ENCODE peak calls at places on chromosomes 13 and 19, in four cellular contexts. Q, U, R and Y are unnamed samples.

GRCh38 chr13:38202730-38203129 is 146.9 kb upstream of the UFM1 start:
- DNase-seq in Q (no peak), U (peak), R (no peak), Y (no peak)

GRCh38 chr13:74061939-74062595 is 72.1 kb downstream of the KLF12 start:
- DNase-seq in Q (no peak), U (peak), R (no peak), Y (no peak)

GRCh38 chr13:45370922-45371406 is 30.0 kb upstream of the TPT1 start:
- DNase-seq in Q (peak), U (peak), R (peak), Y (peak)

GRCh38 chr19:34308381-34309367 is 54.3 kb downstream of the GARRE1 start:
- DNase-seq in Q (peak), U (peak), R (no peak), Y (no peak)

GRCh38 chr19:48715681-48716171 is 3.8 kb downstream of the MAMSTR start:
- DNase-seq in Q (no peak), U (peak), R (no peak), Y (no peak)

GRCh38 chr19:679418-680286 is 3.5 kb downstream of the FSTL3 start:
- DNase-seq in Q (peak), U (peak), R (peak), Y (peak)

GRCh38 chr13:21013682-21014038 is 47.7 kb downstream of the LATS2 start:
- DNase-seq in Q (no peak), U (no peak), R (peak), Y (no peak)

GRCh38 chr13:107324416-107325204 is 756.7 kb upstream of the ARGLU1 start:
- DNase-seq in Q (no peak), U (no peak), R (no peak), Y (no peak)

GRCh38 chr19:42473686-42474085 is 30.9 kb upstream of the CXCL17 start:
- DNase-seq in Q (no peak), U (no peak), R (no peak), Y (no peak)

GRCh38 chr19:43780706-43781525 is at the start of gene KCNN4:
- DNase-seq in Q (peak), U (peak), R (no peak), Y (peak)

GRCh38 chr13:93535256-93535655 is 308.6 kb downstream of the GPC6 start:
- DNase-seq in Q (no peak), U (peak), R (no peak), Y (no peak)

GRCh38 chr13:36430247-36431203 is 1.8 kb upstream of the CCNA1 start:
- DNase-seq in Q (no peak), U (no peak), R (no peak), Y (no peak)

GRCh38 chr19:43618921-43619261 is 538 bp downstream of the ZNF428 start:
- DNase-seq in Q (no peak), U (peak), R (no peak), Y (no peak)

GRCh38 chr19:47644743-47645499 is 36.0 kb downstream of the BICRA start:
- DNase-seq in Q (no peak), U (no peak), R (no peak), Y (peak)

GRCh38 chr19:38632476-38633213 is 13.7 kb downstream of the EIF3K start:
- DNase-seq in Q (no peak), U (no peak), R (no peak), Y (no peak)

GRCh38 chr19:4575978-4576933 is 16.8 kb upstream of the SEMA6B start:
- DNase-seq in Q (peak), U (peak), R (peak), Y (peak)

GRCh38 chr19:4557186-4557970 is 2.1 kb downstream of the SEMA6B start:
- DNase-seq in Q (no peak), U (no peak), R (no peak), Y (no peak)

GRCh38 chr19:13001502-13002388 is 6.5 kb downstream of the NFIX start:
- DNase-seq in Q (no peak), U (peak), R (no peak), Y (no peak)

GRCh38 chr19:14073925-14074838 is 1.6 kb downstream of the MISP3 start:
- DNase-seq in Q (no peak), U (no peak), R (peak), Y (no peak)

GRCh38 chr19:3135961-3136683 is at the start of gene GNA15:
- DNase-seq in Q (no peak), U (no peak), R (no peak), Y (no peak)

GRCh38 chr13:110799246-110800236 is 86.0 kb downstream of the ING1 start:
- DNase-seq in Q (no peak), U (peak), R (no peak), Y (peak)

GRCh38 chr13:98293570-98294142 is 116.6 kb upstream of the RNF113B start:
- DNase-seq in Q (no peak), U (peak), R (no peak), Y (no peak)

GRCh38 chr19:52823676-52824075 is 2.2 kb upstream of the ZNF28 start:
- DNase-seq in Q (no peak), U (no peak), R (no peak), Y (no peak)

GRCh38 chr13:64007334-64007733 is 2591.7 kb upstream of the PCDH20 start:
- DNase-seq in Q (no peak), U (no peak), R (no peak), Y (no peak)

GRCh38 chr13:52845766-52846566 is 2.5 kb downstream of the PCDH8 start:
- DNase-seq in Q (no peak), U (no peak), R (no peak), Y (no peak)

GRCh38 chr19:10961073-10961762 is 388 bp downstream of the SMARCA4 start:
- DNase-seq in Q (no peak), U (no peak), R (no peak), Y (peak)